ENCODE peak calls at places on chromosome 18, in five cellular contexts. U is HepG2, R is choroid plexus epithelial cell, N is AG08395, H is hypothalamus. T is an unnamed sample.

GRCh38 chr18:2906522-2907458 is 60.0 kb downstream of the EMILIN2 start:
- DNase-seq in U (peak), H (no peak), N (peak), R (no peak), T (peak)

GRCh38 chr18:46950064-46950656 is 32.8 kb downstream of the KATNAL2 start:
- DNase-seq in U (peak), R (peak), N (peak), H (no peak), T (peak)

GRCh38 chr18:79922971-79923411 is 28.5 kb downstream of the SLC66A2 start:
- DNase-seq in R (no peak), U (no peak), H (no peak), N (no peak), T (no peak)

GRCh38 chr18:33577688-33578370 is at the start of gene ASXL3:
- DNase-seq in H (peak), N (peak), U (no peak), R (peak), T (no peak)

GRCh38 chr18:63253018-63253417 is 66.6 kb downstream of the BCL2 start:
- DNase-seq in U (no peak), R (no peak), N (no peak), H (no peak), T (peak)

GRCh38 chr18:59400407-59400806 is 41.3 kb upstream of the LMAN1 start:
- DNase-seq in H (no peak), N (no peak), R (no peak), U (no peak), T (no peak)

GRCh38 chr18:812123-812672 is at the start of gene YES1:
- DNase-seq in R (peak), H (peak), N (peak), U (peak), T (peak)

GRCh38 chr18:3321133-3321812 is 59.3 kb downstream of the MYL12B start:
- DNase-seq in N (peak), R (peak), U (no peak), H (no peak), T (peak)

GRCh38 chr18:75113455-75113854 is 95.5 kb downstream of the PTGR3 start:
- DNase-seq in R (no peak), N (no peak), H (no peak), U (no peak), T (no peak)

GRCh38 chr18:23341383-23341782 is 111.7 kb upstream of the RIOK3 start:
- DNase-seq in R (no peak), U (no peak), N (no peak), H (no peak), T (no peak)

GRCh38 chr18:41449612-41450011 is 505.4 kb upstream of the PIK3C3 start:
- DNase-seq in U (no peak), N (no peak), R (no peak), H (no peak), T (no peak)

GRCh38 chr18:2890606-2891005 is 43.8 kb downstream of the EMILIN2 start:
- DNase-seq in H (no peak), R (no peak), N (no peak), U (no peak), T (no peak)

GRCh38 chr18:72181241-72181764 is 362.8 kb downstream of the CBLN2 start:
- DNase-seq in H (no peak), N (no peak), R (no peak), U (no peak), T (no peak)

GRCh38 chr18:49168970-49169619 is 218.3 kb upstream of the SMAD7 start:
- DNase-seq in R (no peak), U (peak), N (no peak), H (no peak), T (no peak)

GRCh38 chr18:49055787-49056186 is 105.0 kb upstream of the SMAD7 start:
- DNase-seq in H (no peak), U (no peak), R (peak), N (peak), T (peak)

GRCh38 chr18:78525364-78526111 is 454.1 kb upstream of the SALL3 start:
- DNase-seq in U (no peak), N (no peak), R (peak), H (no peak), T (peak)

GRCh38 chr18:59453468-59453961 is 94.5 kb upstream of the LMAN1 start:
- DNase-seq in R (peak), U (peak), N (no peak), H (no peak), T (peak)

GRCh38 chr18:9130806-9131205 is 5.8 kb upstream of the ANKRD12 start:
- DNase-seq in U (no peak), H (no peak), R (peak), N (no peak), T (no peak)

GRCh38 chr18:51235011-51235789 is 37.7 kb upstream of the MEX3C start:
- DNase-seq in H (no peak), U (no peak), N (no peak), R (peak), T (no peak)

GRCh38 chr18:59932401-59932800 is 32.6 kb downstream of the PMAIP1 start:
- DNase-seq in H (no peak), N (no peak), U (no peak), R (no peak), T (no peak)

GRCh38 chr18:6876646-6877045 is 147.1 kb downstream of the ARHGAP28 start:
- DNase-seq in H (no peak), N (peak), R (peak), U (no peak), T (peak)

GRCh38 chr18:63299837-63300787 is 19.5 kb downstream of the BCL2 start:
- DNase-seq in R (peak), H (no peak), U (no peak), N (no peak), T (no peak)

GRCh38 chr18:50044402-50044801 is 150.5 kb downstream of the MYO5B start:
- DNase-seq in H (no peak), N (no peak), U (no peak), R (no peak), T (no peak)

GRCh38 chr18:3345885-3346284 is 84.0 kb downstream of the MYL12B start:
- DNase-seq in H (no peak), U (no peak), R (peak), N (no peak), T (peak)

GRCh38 chr18:69636529-69637301 is 236.0 kb downstream of the DOK6 start:
- DNase-seq in N (no peak), R (peak), U (peak), H (no peak), T (no peak)

GRCh38 chr18:44682871-44683221 is 2.2 kb downstream of the SETBP1 start:
- DNase-seq in R (no peak), H (no peak), U (no peak), N (no peak), T (no peak)

GRCh38 chr18:8765692-8766463 is 60.5 kb downstream of the MTCL1 start:
- DNase-seq in H (no peak), R (peak), N (peak), U (no peak), T (peak)

GRCh38 chr18:3262234-3263171 is 570 bp downstream of the MYL12B start:
- DNase-seq in N (no peak), H (no peak), U (no peak), R (no peak), T (peak)

GRCh38 chr18:77711096-77711495 is 461.4 kb downstream of the GALR1 start:
- DNase-seq in U (no peak), N (no peak), R (peak), H (no peak), T (no peak)

T was measured in fibroblast of villous mesenchyme.